ENCODE peak calls at places on chromosomes 6 and 20, in eight cellular contexts. One of them, this sample, is unnamed.

GRCh38 chr6:77094821-77095220 is 368.5 kb downstream of the HTR1B start:
- DNase-seq in dorsolateral prefrontal cortex: no peak
- DNase-seq in type B pancreatic cell: no peak
- DNase-seq in psoas muscle: no peak
- DNase-seq in astrocyte: no peak
- DNase-seq in progenitor cell of endocrine pancreas: no peak
- DNase-seq in coronary artery: no peak
- DNase-seq in breast epithelium: no peak
- DNase-seq in this sample: no peak

GRCh38 chr6:139762587-139763031 is 388.2 kb upstream of the CITED2 start:
- DNase-seq in psoas muscle: no peak
- DNase-seq in coronary artery: no peak
- DNase-seq in astrocyte: no peak
- DNase-seq in progenitor cell of endocrine pancreas: no peak
- DNase-seq in breast epithelium: no peak
- DNase-seq in type B pancreatic cell: no peak
- DNase-seq in dorsolateral prefrontal cortex: no peak
- DNase-seq in this sample: peak

GRCh38 chr6:111256646-111257045 is 169.3 kb downstream of the SLC16A10 start:
- DNase-seq in psoas muscle: no peak
- DNase-seq in type B pancreatic cell: no peak
- DNase-seq in breast epithelium: no peak
- DNase-seq in dorsolateral prefrontal cortex: no peak
- DNase-seq in coronary artery: no peak
- DNase-seq in progenitor cell of endocrine pancreas: no peak
- DNase-seq in astrocyte: no peak
- DNase-seq in this sample: no peak

GRCh38 chr6:138814179-138814834 is 18.4 kb downstream of the ECT2L start:
- DNase-seq in breast epithelium: no peak
- DNase-seq in coronary artery: no peak
- DNase-seq in type B pancreatic cell: no peak
- DNase-seq in astrocyte: no peak
- DNase-seq in dorsolateral prefrontal cortex: no peak
- DNase-seq in progenitor cell of endocrine pancreas: no peak
- DNase-seq in psoas muscle: no peak
- DNase-seq in this sample: no peak

GRCh38 chr20:58472273-58473018 is 42.8 kb downstream of the APCDD1L start:
- DNase-seq in type B pancreatic cell: peak
- DNase-seq in dorsolateral prefrontal cortex: no peak
- DNase-seq in breast epithelium: no peak
- DNase-seq in coronary artery: no peak
- DNase-seq in progenitor cell of endocrine pancreas: no peak
- DNase-seq in astrocyte: no peak
- DNase-seq in psoas muscle: no peak
- DNase-seq in this sample: no peak

GRCh38 chr20:25129428-25129827 is 47.5 kb upstream of the VSX1 start:
- DNase-seq in dorsolateral prefrontal cortex: no peak
- DNase-seq in coronary artery: no peak
- DNase-seq in astrocyte: no peak
- DNase-seq in type B pancreatic cell: no peak
- DNase-seq in psoas muscle: no peak
- DNase-seq in breast epithelium: no peak
- DNase-seq in progenitor cell of endocrine pancreas: no peak
- DNase-seq in this sample: no peak

GRCh38 chr6:132734694-132735236 is 20.9 kb upstream of the VNN1 start:
- DNase-seq in type B pancreatic cell: no peak
- DNase-seq in progenitor cell of endocrine pancreas: no peak
- DNase-seq in psoas muscle: no peak
- DNase-seq in coronary artery: no peak
- DNase-seq in astrocyte: no peak
- DNase-seq in dorsolateral prefrontal cortex: no peak
- DNase-seq in breast epithelium: no peak
- DNase-seq in this sample: peak

GRCh38 chr20:1467082-1467354 is 369 bp upstream of the NSFL1C start:
- DNase-seq in breast epithelium: no peak
- DNase-seq in dorsolateral prefrontal cortex: no peak
- DNase-seq in progenitor cell of endocrine pancreas: no peak
- DNase-seq in astrocyte: no peak
- DNase-seq in type B pancreatic cell: no peak
- DNase-seq in coronary artery: no peak
- DNase-seq in psoas muscle: no peak
- DNase-seq in this sample: no peak

DNA sequence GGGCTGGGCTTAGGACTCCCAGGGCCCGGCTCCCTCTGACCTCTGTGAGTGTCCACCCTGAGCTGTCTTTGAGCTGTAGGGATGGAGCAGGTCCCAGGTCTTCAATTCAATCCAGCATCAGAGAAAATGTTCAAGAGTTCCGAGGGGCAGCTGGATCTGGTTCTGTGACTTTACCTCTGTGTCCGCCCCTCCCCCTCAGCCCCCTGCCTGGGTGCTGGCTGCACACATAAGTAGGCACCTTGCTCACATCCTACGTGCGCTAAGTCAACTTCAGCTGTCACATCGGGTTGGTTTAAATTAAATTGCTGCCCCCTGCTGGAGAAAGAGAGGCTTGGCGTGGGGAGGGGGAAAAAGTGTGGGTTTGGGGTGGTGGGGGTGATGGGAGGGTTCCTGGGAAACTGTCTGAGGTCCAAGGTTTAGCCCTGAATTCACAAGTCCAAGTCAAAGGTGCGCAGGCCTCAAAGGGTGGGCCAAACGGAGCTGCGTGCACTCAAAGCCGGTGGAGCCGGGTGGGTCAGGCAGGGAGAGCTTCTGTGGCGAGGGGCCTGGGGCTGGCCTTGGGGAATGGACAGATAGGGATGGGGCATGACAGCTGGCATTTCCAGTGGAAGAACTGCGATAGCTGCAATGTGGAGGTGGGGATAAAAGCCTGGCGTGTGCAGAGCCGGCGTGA is 3.0 kb downstream of the WFDC5 start:
- DNase-seq in psoas muscle: no peak
- DNase-seq in coronary artery: no peak
- DNase-seq in dorsolateral prefrontal cortex: no peak
- DNase-seq in type B pancreatic cell: no peak
- DNase-seq in breast epithelium: no peak
- DNase-seq in astrocyte: no peak
- DNase-seq in progenitor cell of endocrine pancreas: no peak
- DNase-seq in this sample: no peak
- TF ChIP-seq CTCF in psoas muscle: peak
- TF ChIP-seq CTCF in coronary artery: peak
- TF ChIP-seq CTCF in dorsolateral prefrontal cortex: peak
- TF ChIP-seq CTCF in type B pancreatic cell: peak
- TF ChIP-seq CTCF in breast epithelium: no peak
- TF ChIP-seq CTCF in astrocyte: peak
- TF ChIP-seq CTCF in progenitor cell of endocrine pancreas: peak
- TF ChIP-seq CTCF in this sample: peak

DNA sequence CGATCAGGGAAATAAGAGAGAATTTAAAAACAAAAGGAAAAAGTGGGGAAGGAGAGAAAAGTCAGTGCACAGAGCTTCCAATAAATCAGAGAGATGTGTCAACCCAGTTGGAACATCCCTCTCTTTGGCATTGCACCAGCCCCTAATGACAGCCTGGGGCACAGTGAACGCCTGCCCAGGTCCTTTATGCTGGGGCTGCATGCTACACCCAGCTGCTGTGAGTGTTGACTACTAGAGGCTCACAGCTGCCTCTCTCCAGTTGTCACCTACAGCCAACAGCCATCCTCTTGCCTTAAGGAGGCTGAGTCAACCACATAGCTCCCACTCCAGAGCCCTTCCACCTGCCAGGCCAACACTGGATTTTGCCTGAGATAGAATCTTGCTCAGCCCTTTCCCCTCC is 19.0 kb downstream of the OR2H2 start:
- DNase-seq in psoas muscle: no peak
- DNase-seq in astrocyte: no peak
- DNase-seq in breast epithelium: no peak
- DNase-seq in type B pancreatic cell: no peak
- DNase-seq in coronary artery: no peak
- DNase-seq in progenitor cell of endocrine pancreas: no peak
- DNase-seq in dorsolateral prefrontal cortex: no peak
- DNase-seq in this sample: no peak
- TF ChIP-seq CTCF in psoas muscle: no peak
- TF ChIP-seq CTCF in astrocyte: no peak
- TF ChIP-seq CTCF in breast epithelium: no peak
- TF ChIP-seq CTCF in type B pancreatic cell: no peak
- TF ChIP-seq CTCF in coronary artery: no peak
- TF ChIP-seq CTCF in progenitor cell of endocrine pancreas: no peak
- TF ChIP-seq CTCF in dorsolateral prefrontal cortex: no peak
- TF ChIP-seq CTCF in this sample: no peak

GRCh38 chr6:28603920-28604319 is 78.2 kb downstream of the GPX5 start:
- DNase-seq in coronary artery: no peak
- DNase-seq in dorsolateral prefrontal cortex: no peak
- DNase-seq in progenitor cell of endocrine pancreas: no peak
- DNase-seq in astrocyte: no peak
- DNase-seq in type B pancreatic cell: no peak
- DNase-seq in psoas muscle: no peak
- DNase-seq in breast epithelium: no peak
- DNase-seq in this sample: no peak

GRCh38 chr6:28609672-28610071 is 84.0 kb downstream of the GPX5 start:
- DNase-seq in psoas muscle: no peak
- DNase-seq in breast epithelium: no peak
- DNase-seq in coronary artery: no peak
- DNase-seq in dorsolateral prefrontal cortex: no peak
- DNase-seq in astrocyte: no peak
- DNase-seq in progenitor cell of endocrine pancreas: no peak
- DNase-seq in type B pancreatic cell: no peak
- DNase-seq in this sample: no peak

GRCh38 chr6:28607990-28608389 is 82.3 kb downstream of the GPX5 start:
- DNase-seq in progenitor cell of endocrine pancreas: no peak
- DNase-seq in dorsolateral prefrontal cortex: no peak
- DNase-seq in astrocyte: no peak
- DNase-seq in coronary artery: no peak
- DNase-seq in breast epithelium: no peak
- DNase-seq in type B pancreatic cell: no peak
- DNase-seq in psoas muscle: no peak
- DNase-seq in this sample: no peak

DNA sequence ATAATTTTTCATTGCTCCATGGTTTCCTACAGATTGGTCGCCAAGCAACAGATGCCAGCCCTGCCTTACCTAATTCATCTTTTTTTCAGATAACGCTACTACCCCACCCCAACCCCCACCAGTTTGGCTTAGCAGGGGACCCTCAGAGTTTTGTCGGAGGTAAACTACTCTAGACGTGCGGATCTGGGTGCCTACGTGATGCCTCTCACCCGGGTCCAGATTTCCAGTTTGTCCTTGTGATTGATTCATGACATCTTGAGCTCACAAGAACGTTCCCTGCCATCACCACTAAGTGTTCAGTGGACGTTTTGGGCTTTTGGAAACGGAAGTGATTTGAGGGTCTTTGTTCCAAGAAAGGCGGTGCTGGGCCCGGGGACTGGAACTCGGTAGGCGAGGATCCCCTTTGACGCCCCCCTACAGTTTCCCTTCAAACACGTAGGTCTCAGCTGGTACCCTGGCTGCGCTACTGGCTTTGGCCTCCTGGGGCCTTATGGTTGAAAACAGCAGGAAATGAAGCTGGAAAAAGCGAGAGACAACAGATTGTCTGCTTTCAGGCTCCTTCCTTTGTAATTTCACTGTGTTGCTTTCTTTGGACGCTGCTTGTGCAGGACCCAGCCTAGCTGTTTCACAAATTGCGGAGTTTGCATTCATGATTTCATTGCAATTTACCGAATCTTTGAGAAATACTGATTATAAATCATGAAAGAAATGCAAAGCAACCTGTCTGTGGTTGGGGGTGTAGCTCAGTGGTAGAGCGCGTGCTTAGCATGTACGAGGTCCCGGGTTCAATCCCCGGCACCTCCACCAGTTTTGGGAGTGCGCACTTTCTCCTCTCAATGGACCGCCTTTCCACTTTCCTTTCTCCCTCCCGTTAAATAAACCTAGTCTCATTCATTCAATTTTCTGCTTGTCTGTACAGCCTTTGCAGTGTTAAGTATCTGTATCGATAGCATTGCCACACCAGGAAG is 81.0 kb downstream of the GPX5 start:
- DNase-seq in type B pancreatic cell: no peak
- DNase-seq in breast epithelium: no peak
- DNase-seq in astrocyte: peak
- DNase-seq in psoas muscle: no peak
- DNase-seq in coronary artery: no peak
- DNase-seq in progenitor cell of endocrine pancreas: no peak
- DNase-seq in dorsolateral prefrontal cortex: no peak
- DNase-seq in this sample: peak
- TF ChIP-seq CTCF in type B pancreatic cell: peak
- TF ChIP-seq CTCF in breast epithelium: no peak
- TF ChIP-seq CTCF in astrocyte: peak
- TF ChIP-seq CTCF in psoas muscle: no peak
- TF ChIP-seq CTCF in coronary artery: no peak
- TF ChIP-seq CTCF in progenitor cell of endocrine pancreas: peak
- TF ChIP-seq CTCF in dorsolateral prefrontal cortex: no peak
- TF ChIP-seq CTCF in this sample: peak

GRCh38 chr6:41732601-41733348 is 2.6 kb downstream of the TFEB start:
- DNase-seq in progenitor cell of endocrine pancreas: no peak
- DNase-seq in type B pancreatic cell: no peak
- DNase-seq in coronary artery: no peak
- DNase-seq in breast epithelium: no peak
- DNase-seq in astrocyte: no peak
- DNase-seq in psoas muscle: no peak
- DNase-seq in dorsolateral prefrontal cortex: no peak
- DNase-seq in this sample: no peak

GRCh38 chr6:41735427-41736206 is at the start of gene TFEB:
- DNase-seq in dorsolateral prefrontal cortex: peak
- DNase-seq in progenitor cell of endocrine pancreas: peak
- DNase-seq in psoas muscle: peak
- DNase-seq in coronary artery: peak
- DNase-seq in type B pancreatic cell: peak
- DNase-seq in breast epithelium: peak
- DNase-seq in astrocyte: peak
- DNase-seq in this sample: peak

GRCh38 chr6:41733349-41733706 is 2.1 kb downstream of the TFEB start:
- DNase-seq in dorsolateral prefrontal cortex: no peak
- DNase-seq in astrocyte: no peak
- DNase-seq in breast epithelium: no peak
- DNase-seq in coronary artery: no peak
- DNase-seq in progenitor cell of endocrine pancreas: no peak
- DNase-seq in psoas muscle: no peak
- DNase-seq in type B pancreatic cell: no peak
- DNase-seq in this sample: no peak

GRCh38 chr6:41734666-41735426 is 562 bp downstream of the TFEB start:
- DNase-seq in astrocyte: peak
- DNase-seq in coronary artery: peak
- DNase-seq in dorsolateral prefrontal cortex: peak
- DNase-seq in progenitor cell of endocrine pancreas: no peak
- DNase-seq in type B pancreatic cell: no peak
- DNase-seq in psoas muscle: peak
- DNase-seq in breast epithelium: peak
- DNase-seq in this sample: peak

DNA sequence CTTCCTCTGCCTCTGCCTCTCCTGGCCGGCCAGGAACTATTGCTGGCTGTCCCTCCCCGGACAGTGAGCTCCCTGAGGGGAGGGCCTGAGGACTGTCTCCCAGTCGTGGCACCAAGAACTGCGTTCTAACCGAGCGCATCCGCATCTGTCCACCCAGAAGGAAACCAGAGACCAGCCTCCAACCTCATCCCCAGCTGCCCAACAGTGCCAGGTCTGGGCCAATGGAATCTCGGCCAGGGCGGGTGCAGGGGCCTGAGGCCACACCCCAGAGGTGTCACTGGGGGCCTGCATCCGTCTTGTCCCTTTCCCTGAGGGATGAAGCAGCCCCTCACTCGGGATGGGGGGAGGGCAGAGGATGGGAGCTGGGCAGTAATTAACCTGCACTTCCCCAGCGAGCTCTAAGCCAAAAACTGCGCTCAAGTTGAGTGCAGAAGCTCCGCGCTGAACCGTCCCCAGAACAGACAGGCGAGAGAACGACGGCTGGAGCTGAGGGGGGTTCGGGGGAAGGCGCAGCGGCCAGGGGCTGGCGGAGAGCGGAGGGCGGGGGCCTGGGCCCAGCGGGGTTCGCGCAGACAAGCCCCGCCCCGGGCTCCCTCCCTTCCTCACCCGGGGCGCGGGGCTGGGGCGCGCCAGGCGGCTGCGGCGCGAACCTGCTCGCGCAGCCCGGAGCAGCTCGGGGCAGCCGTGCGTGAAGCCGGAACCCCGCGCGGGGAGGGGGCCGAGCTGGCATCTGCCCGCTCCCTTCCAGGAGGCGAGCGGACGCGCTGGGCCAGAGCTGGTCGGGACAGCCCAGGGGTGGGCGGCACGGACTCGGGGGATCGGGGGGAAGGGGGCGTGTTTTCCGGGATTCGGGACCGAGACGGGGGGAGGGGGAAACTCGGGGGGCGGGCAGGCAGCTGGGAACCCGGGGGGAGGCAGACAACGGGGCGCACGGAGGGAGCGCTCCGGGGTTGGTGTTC is 1.4 kb downstream of the TFEB start:
- DNase-seq in breast epithelium: peak
- DNase-seq in dorsolateral prefrontal cortex: peak
- DNase-seq in type B pancreatic cell: no peak
- DNase-seq in coronary artery: no peak
- DNase-seq in astrocyte: peak
- DNase-seq in progenitor cell of endocrine pancreas: peak
- DNase-seq in psoas muscle: peak
- DNase-seq in this sample: peak
- TF ChIP-seq CTCF in breast epithelium: no peak
- TF ChIP-seq CTCF in dorsolateral prefrontal cortex: no peak
- TF ChIP-seq CTCF in type B pancreatic cell: no peak
- TF ChIP-seq CTCF in coronary artery: no peak
- TF ChIP-seq CTCF in astrocyte: no peak
- TF ChIP-seq CTCF in progenitor cell of endocrine pancreas: no peak
- TF ChIP-seq CTCF in psoas muscle: no peak
- TF ChIP-seq CTCF in this sample: no peak